ENCODE peak calls at places on chromosome 19, in six cellular contexts. One of them, this sample, is unnamed.

GRCh38 chr19:7970716-7971448 is 27.4 kb upstream of the TIMM44 start:
- DNase-seq in heart left ventricle: peak; percentile 48
- DNase-seq in body of pancreas: no peak
- DNase-seq in breast epithelium: no peak
- DNase-seq in NB4: peak; percentile 57
- DNase-seq in gastrocnemius medialis: no peak
- DNase-seq in this sample: no peak

GRCh38 chr19:38025908-38026307 is 118.9 kb downstream of the SIPA1L3 start:
- DNase-seq in breast epithelium: no peak
- DNase-seq in body of pancreas: no peak
- DNase-seq in NB4: no peak
- DNase-seq in gastrocnemius medialis: no peak
- DNase-seq in heart left ventricle: no peak
- DNase-seq in this sample: no peak

GRCh38 chr19:46487178-46487801 is 8.4 kb downstream of the PNMA8B start:
- DNase-seq in body of pancreas: no peak
- DNase-seq in gastrocnemius medialis: no peak
- DNase-seq in NB4: no peak
- DNase-seq in heart left ventricle: no peak
- DNase-seq in breast epithelium: no peak
- DNase-seq in this sample: no peak

GRCh38 chr19:45779231-45780145 is 2.8 kb downstream of the DMPK start:
- DNase-seq in breast epithelium: peak; percentile 92
- DNase-seq in gastrocnemius medialis: no peak
- DNase-seq in NB4: peak; percentile 70
- DNase-seq in heart left ventricle: peak; percentile 83
- DNase-seq in body of pancreas: peak; percentile 96
- DNase-seq in this sample: peak; percentile 90

GRCh38 chr19:17292301-17293074 is 10.7 kb downstream of the ABHD8 start:
- DNase-seq in breast epithelium: no peak
- DNase-seq in body of pancreas: peak; percentile 63
- DNase-seq in NB4: peak; percentile 88
- DNase-seq in heart left ventricle: peak; percentile 84
- DNase-seq in gastrocnemius medialis: peak; percentile 20
- DNase-seq in this sample: peak; percentile 59

GRCh38 chr19:15259900-15260299 is 27.7 kb upstream of the EPHX3 start:
- DNase-seq in gastrocnemius medialis: no peak
- DNase-seq in breast epithelium: no peak
- DNase-seq in body of pancreas: no peak
- DNase-seq in NB4: no peak
- DNase-seq in heart left ventricle: no peak
- DNase-seq in this sample: no peak

GRCh38 chr19:6720369-6721112 is at the start of gene C3:
- DNase-seq in gastrocnemius medialis: peak; percentile 49
- DNase-seq in NB4: peak; percentile 74
- DNase-seq in heart left ventricle: peak; percentile 63
- DNase-seq in breast epithelium: no peak
- DNase-seq in body of pancreas: peak; percentile 88
- DNase-seq in this sample: no peak

GRCh38 chr19:35512831-35513230 is 618 bp downstream of the DMKN start:
- DNase-seq in NB4: no peak
- DNase-seq in body of pancreas: no peak
- DNase-seq in heart left ventricle: no peak
- DNase-seq in gastrocnemius medialis: no peak
- DNase-seq in breast epithelium: no peak
- DNase-seq in this sample: no peak

GRCh38 chr19:15223649-15224371 is 8.4 kb downstream of the EPHX3 start:
- DNase-seq in heart left ventricle: no peak
- DNase-seq in breast epithelium: no peak
- DNase-seq in body of pancreas: no peak
- DNase-seq in NB4: no peak
- DNase-seq in gastrocnemius medialis: no peak
- DNase-seq in this sample: no peak

GRCh38 chr19:45995715-45996385 is 583 bp downstream of the CCDC61 start:
- DNase-seq in heart left ventricle: peak; percentile 8
- DNase-seq in breast epithelium: no peak
- DNase-seq in gastrocnemius medialis: no peak
- DNase-seq in NB4: no peak
- DNase-seq in body of pancreas: no peak
- DNase-seq in this sample: no peak

GRCh38 chr19:19064811-19065745 is 1.3 kb downstream of the SLC25A42 start:
- DNase-seq in gastrocnemius medialis: no peak
- DNase-seq in breast epithelium: no peak
- DNase-seq in heart left ventricle: peak; percentile 64
- DNase-seq in NB4: peak; percentile 49
- DNase-seq in body of pancreas: peak; percentile 20
- DNase-seq in this sample: no peak

GRCh38 chr19:50459638-50460037 is 16.7 kb upstream of the EMC10 start:
- DNase-seq in body of pancreas: no peak
- DNase-seq in heart left ventricle: no peak
- DNase-seq in gastrocnemius medialis: no peak
- DNase-seq in NB4: no peak
- DNase-seq in breast epithelium: no peak
- DNase-seq in this sample: no peak

GRCh38 chr19:18264428-18264827 is 9.8 kb downstream of the IQCN start:
- DNase-seq in body of pancreas: no peak
- DNase-seq in gastrocnemius medialis: no peak
- DNase-seq in heart left ventricle: no peak
- DNase-seq in breast epithelium: no peak
- DNase-seq in NB4: no peak
- DNase-seq in this sample: no peak

GRCh38 chr19:47151627-47152026 is 21.0 kb downstream of the SAE1 start:
- DNase-seq in gastrocnemius medialis: no peak
- DNase-seq in breast epithelium: no peak
- DNase-seq in body of pancreas: no peak
- DNase-seq in NB4: no peak
- DNase-seq in heart left ventricle: no peak
- DNase-seq in this sample: no peak

GRCh38 chr19:41023193-41023592 is 32.1 kb downstream of the CYP2B6 start:
- DNase-seq in gastrocnemius medialis: no peak
- DNase-seq in NB4: no peak
- DNase-seq in heart left ventricle: no peak
- DNase-seq in body of pancreas: no peak
- DNase-seq in breast epithelium: no peak
- DNase-seq in this sample: no peak

GRCh38 chr19:28582807-28583206 is 630.1 kb downstream of the UQCRFS1 start:
- DNase-seq in body of pancreas: no peak
- DNase-seq in heart left ventricle: no peak
- DNase-seq in breast epithelium: no peak
- DNase-seq in gastrocnemius medialis: no peak
- DNase-seq in NB4: no peak
- DNase-seq in this sample: no peak

GRCh38 chr19:37990362-37990761 is 83.4 kb downstream of the SIPA1L3 start:
- DNase-seq in breast epithelium: peak; percentile 65
- DNase-seq in gastrocnemius medialis: no peak
- DNase-seq in NB4: no peak
- DNase-seq in body of pancreas: no peak
- DNase-seq in heart left ventricle: no peak
- DNase-seq in this sample: no peak

GRCh38 chr19:17802137-17802858 is 7.4 kb downstream of the B3GNT3 start:
- DNase-seq in breast epithelium: no peak
- DNase-seq in heart left ventricle: no peak
- DNase-seq in gastrocnemius medialis: no peak
- DNase-seq in NB4: no peak
- DNase-seq in body of pancreas: no peak
- DNase-seq in this sample: no peak

GRCh38 chr19:47598407-47599349 is 10.3 kb upstream of the BICRA start:
- DNase-seq in breast epithelium: no peak
- DNase-seq in body of pancreas: peak; percentile 59
- DNase-seq in NB4: no peak
- DNase-seq in gastrocnemius medialis: peak; percentile 33
- DNase-seq in heart left ventricle: no peak
- DNase-seq in this sample: peak; percentile 25

GRCh38 chr19:51043497-51043896 is 8.7 kb upstream of the KLK12 start:
- DNase-seq in breast epithelium: no peak
- DNase-seq in heart left ventricle: no peak
- DNase-seq in NB4: no peak
- DNase-seq in gastrocnemius medialis: no peak
- DNase-seq in body of pancreas: no peak
- DNase-seq in this sample: no peak

GRCh38 chr19:18009412-18010066 is 1.6 kb downstream of the ARRDC2 start:
- DNase-seq in body of pancreas: no peak
- DNase-seq in NB4: peak; percentile 44
- DNase-seq in heart left ventricle: no peak
- DNase-seq in breast epithelium: no peak
- DNase-seq in gastrocnemius medialis: no peak
- DNase-seq in this sample: no peak

GRCh38 chr19:35908977-35909683 is 1.0 kb upstream of the TYROBP start:
- DNase-seq in gastrocnemius medialis: peak; percentile 50
- DNase-seq in NB4: peak; percentile 98
- DNase-seq in heart left ventricle: peak; percentile 87
- DNase-seq in body of pancreas: peak; percentile 86
- DNase-seq in breast epithelium: no peak
- DNase-seq in this sample: no peak

GRCh38 chr19:53945441-53945840 is 17.3 kb upstream of the CACNG8 start:
- DNase-seq in gastrocnemius medialis: no peak
- DNase-seq in breast epithelium: no peak
- DNase-seq in body of pancreas: no peak
- DNase-seq in heart left ventricle: no peak
- DNase-seq in NB4: peak; percentile 61
- DNase-seq in this sample: no peak

GRCh38 chr19:53945998-53946397 is 16.7 kb upstream of the CACNG8 start:
- DNase-seq in body of pancreas: no peak
- DNase-seq in breast epithelium: no peak
- DNase-seq in gastrocnemius medialis: no peak
- DNase-seq in heart left ventricle: no peak
- DNase-seq in NB4: no peak
- DNase-seq in this sample: no peak

GRCh38 chr19:53944933-53945332 is 17.8 kb upstream of the CACNG8 start:
- DNase-seq in body of pancreas: no peak
- DNase-seq in gastrocnemius medialis: no peak
- DNase-seq in breast epithelium: no peak
- DNase-seq in NB4: no peak
- DNase-seq in heart left ventricle: no peak
- DNase-seq in this sample: no peak

GRCh38 chr19:53944416-53944815 is 18.3 kb upstream of the CACNG8 start:
- DNase-seq in heart left ventricle: no peak
- DNase-seq in gastrocnemius medialis: no peak
- DNase-seq in NB4: no peak
- DNase-seq in body of pancreas: no peak
- DNase-seq in breast epithelium: no peak
- DNase-seq in this sample: no peak

GRCh38 chr19:53947624-53948023 is 15.1 kb upstream of the CACNG8 start:
- DNase-seq in NB4: peak; percentile 43
- DNase-seq in breast epithelium: no peak
- DNase-seq in body of pancreas: no peak
- DNase-seq in heart left ventricle: no peak
- DNase-seq in gastrocnemius medialis: no peak
- DNase-seq in this sample: no peak
- TF ChIP-seq CTCF in NB4: peak; percentile 30
- TF ChIP-seq CTCF in breast epithelium: no peak
- TF ChIP-seq CTCF in body of pancreas: no peak
- TF ChIP-seq CTCF in heart left ventricle: no peak
- TF ChIP-seq CTCF in gastrocnemius medialis: no peak
- TF ChIP-seq CTCF in this sample: no peak

GRCh38 chr19:5697890-5698634 is 8.0 kb downstream of the RPL36 start:
- DNase-seq in body of pancreas: no peak
- DNase-seq in gastrocnemius medialis: no peak
- DNase-seq in heart left ventricle: no peak
- DNase-seq in NB4: no peak
- DNase-seq in breast epithelium: no peak
- DNase-seq in this sample: no peak
- TF ChIP-seq POLR2A in body of pancreas: no peak
- TF ChIP-seq POLR2A in gastrocnemius medialis: no peak
- TF ChIP-seq POLR2A in heart left ventricle: no peak
- TF ChIP-seq POLR2A in NB4: no peak
- TF ChIP-seq POLR2A in breast epithelium: no peak
- TF ChIP-seq POLR2A in this sample: no peak

GRCh38 chr19:31841755-31842154 is 492.5 kb upstream of the TSHZ3 start:
- DNase-seq in heart left ventricle: no peak
- DNase-seq in gastrocnemius medialis: no peak
- DNase-seq in NB4: no peak
- DNase-seq in breast epithelium: no peak
- DNase-seq in body of pancreas: no peak
- DNase-seq in this sample: no peak
- TF ChIP-seq CTCF in heart left ventricle: no peak
- TF ChIP-seq CTCF in gastrocnemius medialis: no peak
- TF ChIP-seq CTCF in NB4: no peak
- TF ChIP-seq CTCF in breast epithelium: no peak
- TF ChIP-seq CTCF in body of pancreas: no peak
- TF ChIP-seq CTCF in this sample: no peak

GRCh38 chr19:39481676-39482075 is 1.0 kb downstream of the TIMM50 start:
- DNase-seq in breast epithelium: no peak
- DNase-seq in gastrocnemius medialis: no peak
- DNase-seq in body of pancreas: no peak
- DNase-seq in NB4: no peak
- DNase-seq in heart left ventricle: no peak
- DNase-seq in this sample: no peak

GRCh38 chr19:39483141-39483540 is 2.5 kb downstream of the TIMM50 start:
- DNase-seq in breast epithelium: no peak
- DNase-seq in gastrocnemius medialis: no peak
- DNase-seq in body of pancreas: no peak
- DNase-seq in heart left ventricle: no peak
- DNase-seq in NB4: no peak
- DNase-seq in this sample: no peak

GRCh38 chr19:39479916-39480315 is 722 bp upstream of the TIMM50 start:
- DNase-seq in NB4: no peak
- DNase-seq in body of pancreas: no peak
- DNase-seq in heart left ventricle: no peak
- DNase-seq in breast epithelium: no peak
- DNase-seq in gastrocnemius medialis: no peak
- DNase-seq in this sample: no peak

GRCh38 chr19:39481229-39481545 is 549 bp downstream of the TIMM50 start:
- DNase-seq in gastrocnemius medialis: no peak
- DNase-seq in NB4: peak; percentile 23
- DNase-seq in heart left ventricle: no peak
- DNase-seq in breast epithelium: no peak
- DNase-seq in body of pancreas: no peak
- DNase-seq in this sample: no peak

DNA sequence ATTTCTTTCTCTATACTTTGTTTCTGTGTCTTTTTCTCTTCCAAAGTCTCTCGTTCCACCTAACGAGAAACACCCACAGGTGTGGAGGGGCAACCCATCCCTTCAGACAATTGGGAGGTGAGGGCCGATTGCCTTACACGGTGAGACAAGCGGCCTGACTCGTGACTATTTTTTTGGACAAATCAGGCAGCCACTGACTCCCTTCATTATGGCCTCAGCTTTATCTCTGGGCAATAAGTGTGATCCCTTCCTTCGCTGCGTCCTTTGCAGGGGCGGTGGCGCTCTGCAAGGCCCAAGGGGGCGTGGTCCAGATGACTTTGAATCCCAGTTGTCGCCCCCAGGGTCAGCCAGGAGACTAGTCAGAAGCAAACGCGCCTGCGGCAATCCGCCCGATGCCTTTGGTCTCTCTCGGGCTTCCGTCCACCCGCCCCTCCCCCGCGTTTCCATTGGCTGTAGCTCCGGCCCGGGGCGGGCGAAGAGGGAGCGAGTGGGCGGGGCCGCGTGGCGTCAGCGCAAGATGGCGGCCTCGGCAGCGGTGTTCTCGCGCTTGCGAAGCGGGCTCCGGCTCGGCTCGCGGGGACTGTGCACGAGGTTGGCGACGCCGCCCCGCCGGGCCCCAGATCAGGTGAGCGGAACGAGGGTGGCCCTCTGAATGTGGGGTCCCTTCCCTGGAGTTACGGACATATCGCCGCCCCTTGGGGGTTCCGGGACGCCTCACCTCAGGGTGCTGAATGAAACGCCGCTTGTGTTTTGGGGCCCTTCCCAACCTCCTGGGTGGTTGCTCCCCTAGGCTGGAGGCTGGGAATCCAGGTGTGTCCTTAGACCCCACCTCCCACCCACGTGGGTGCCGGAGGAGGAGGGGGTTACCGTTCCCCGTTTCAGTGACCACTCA is at the start of gene TIMM50:
- DNase-seq in breast epithelium: peak; percentile 98
- DNase-seq in gastrocnemius medialis: peak; percentile 91
- DNase-seq in NB4: peak; percentile 94
- DNase-seq in body of pancreas: peak; percentile 97
- DNase-seq in heart left ventricle: peak; percentile 98
- DNase-seq in this sample: peak; percentile 93
- TF ChIP-seq POLR2A in breast epithelium: peak; percentile 24
- TF ChIP-seq POLR2A in gastrocnemius medialis: peak; percentile 44
- TF ChIP-seq POLR2A in NB4: peak; percentile 68
- TF ChIP-seq POLR2A in body of pancreas: peak; percentile 61
- TF ChIP-seq POLR2A in heart left ventricle: no peak
- TF ChIP-seq POLR2A in this sample: peak; percentile 58

This sample was measured in prostate gland.